ENCODE peak calls at places on chromosomes 13 and 19, in four cellular contexts. X is NCI-H82; K is Karpas-422; C is activated CD8-positive, alpha-beta memory T cell treated with anti-CD3 and anti-CD28 coated beads for 1 hour. N is an unnamed sample.

GRCh38 chr19:3969435-3970312 is 1.2 kb downstream of the DAPK3 start:
- DNase-seq in X (no peak), K (no peak), C (no peak), N (no peak)

GRCh38 chr19:6268382-6268771 is 11.4 kb downstream of the MLLT1 start:
- DNase-seq in C (no peak), X (no peak), K (no peak), N (no peak)

GRCh38 chr19:52993342-52994178 is 20.2 kb upstream of the ERVV-1 start:
- DNase-seq in C (peak), X (peak), K (peak), N (peak)

GRCh38 chr19:45200614-45201013 is 22.0 kb downstream of the BLOC1S3 start:
- DNase-seq in K (peak), X (peak), C (no peak), N (peak)

GRCh38 chr19:49613374-49613773 is 22.4 kb downstream of the PRR12 start:
- DNase-seq in C (no peak), X (no peak), K (no peak), N (peak)

GRCh38 chr19:47644743-47645499 is 36.0 kb downstream of the BICRA start:
- DNase-seq in C (no peak), X (no peak), K (no peak), N (peak)

GRCh38 chr13:74134777-74135305 is 637 bp upstream of the KLF12 start:
- DNase-seq in K (no peak), C (peak), X (peak), N (peak)

GRCh38 chr19:46131485-46132143 is 7.1 kb upstream of the IGFL3 start:
- DNase-seq in X (no peak), C (no peak), K (no peak), N (no peak)

GRCh38 chr13:98174995-98175394 is 2.1 kb downstream of the RNF113B start:
- DNase-seq in K (no peak), X (no peak), C (no peak), N (no peak)

GRCh38 chr19:29045708-29046107 is 167.2 kb downstream of the UQCRFS1 start:
- DNase-seq in X (no peak), K (no peak), C (no peak), N (no peak)

GRCh38 chr13:110129076-110129475 is 177.9 kb downstream of the COL4A1 start:
- DNase-seq in K (no peak), C (no peak), X (no peak), N (no peak)

GRCh38 chr13:64591981-64592380 is 2638.2 kb downstream of the PCDH9 start:
- DNase-seq in X (peak), C (no peak), K (no peak), N (no peak)

GRCh38 chr19:14525729-14526128 is 3.7 kb upstream of the TECR start:
- DNase-seq in C (no peak), X (no peak), K (no peak), N (no peak)

GRCh38 chr19:13042443-13043130 is 47.3 kb downstream of the NFIX start:
- DNase-seq in C (no peak), K (no peak), X (peak), N (no peak)

GRCh38 chr19:13812544-13812943 is 17.3 kb downstream of the ZSWIM4 start:
- DNase-seq in K (no peak), C (no peak), X (peak), N (no peak)

GRCh38 chr19:7926727-7927604 is 1.0 kb upstream of the CTXN1 start:
- DNase-seq in C (no peak), X (peak), K (no peak), N (peak)

GRCh38 chr13:48994731-48995130 is 19.0 kb downstream of the FNDC3A start:
- DNase-seq in K (peak), C (no peak), X (no peak), N (no peak)

GRCh38 chr13:99018418-99019180 is 40.7 kb upstream of the DOCK9 start:
- DNase-seq in C (no peak), K (no peak), X (no peak), N (no peak)

GRCh38 chr19:10454267-10454666 is 33.9 kb downstream of the PDE4A start:
- DNase-seq in X (peak), C (no peak), K (peak), N (peak)

GRCh38 chr13:31797154-31797775 is 57.9 kb downstream of the RXFP2 start:
- DNase-seq in K (no peak), X (peak), C (no peak), N (peak)

GRCh38 chr19:40424637-40425449 is 949 bp downstream of the SERTAD1 start:
- DNase-seq in C (no peak), K (peak), X (no peak), N (no peak)

GRCh38 chr13:26831336-26831908 is 70.8 kb upstream of the GPR12 start:
- DNase-seq in K (no peak), C (no peak), X (no peak), N (peak)

GRCh38 chr13:45205124-45205523 is 4.3 kb upstream of the KCTD4 start:
- DNase-seq in K (no peak), C (no peak), X (peak), N (no peak)